ENCODE peak calls at places on chromosomes 2 and 18, in eight cellular contexts. L, P, I, S, C, W, J and H are unnamed samples.

GRCh38 chr2:182444806-182445205 is 18.0 kb upstream of the PDE1A start:
- DNase-seq in L (no peak), W (no peak), S (no peak), C (no peak), J (peak), I (no peak), P (peak), H (no peak)

GRCh38 chr2:49714433-49714832 is 560.1 kb upstream of the FSHR start:
- DNase-seq in J (no peak), C (no peak), I (no peak), P (no peak), L (no peak), W (no peak), S (no peak), H (no peak)

GRCh38 chr2:3463156-3463835 is 56.0 kb downstream of the ADI1 start:
- DNase-seq in C (peak), L (no peak), I (no peak), P (no peak), J (no peak), S (no peak), W (no peak), H (no peak)

GRCh38 chr2:190916829-190917228 is 36.2 kb downstream of the GLS start:
- DNase-seq in I (no peak), P (no peak), L (no peak), S (no peak), J (no peak), C (no peak), W (no peak), H (no peak)

GRCh38 chr18:59041819-59042476 is 97.7 kb upstream of the SEC11C start:
- DNase-seq in P (no peak), C (no peak), I (no peak), S (no peak), W (no peak), L (no peak), J (no peak), H (no peak)

GRCh38 chr18:57134564-57135211 is 12.2 kb upstream of the BOD1L2 start:
- DNase-seq in I (no peak), C (no peak), W (no peak), P (peak), J (no peak), S (no peak), L (no peak), H (no peak)

GRCh38 chr18:24731981-24732380 is 271.5 kb downstream of the HRH4 start:
- DNase-seq in J (peak), I (no peak), S (no peak), P (no peak), C (no peak), L (no peak), W (no peak), H (no peak)

GRCh38 chr2:143474568-143474967 is 345.3 kb downstream of the ARHGAP15 start:
- DNase-seq in J (no peak), I (no peak), W (no peak), L (no peak), C (no peak), S (no peak), P (no peak), H (no peak)

GRCh38 chr2:33291278-33292013 is 185.0 kb upstream of the RASGRP3 start:
- DNase-seq in S (no peak), J (peak), L (no peak), P (peak), C (no peak), I (no peak), W (no peak), H (no peak)

GRCh38 chr2:10864888-10865551 is 46.7 kb upstream of the KCNF1 start:
- DNase-seq in S (no peak), L (no peak), I (peak), C (no peak), P (no peak), J (no peak), W (no peak), H (no peak)

GRCh38 chr2:170639635-170640034 is 75.5 kb upstream of the SP5 start:
- DNase-seq in W (no peak), I (no peak), P (no peak), C (no peak), S (no peak), J (no peak), L (no peak), H (no peak)

GRCh38 chr2:169965495-169965894 is 138.2 kb downstream of the UBR3 start:
- DNase-seq in J (peak), C (no peak), S (no peak), I (no peak), W (no peak), L (no peak), P (peak), H (no peak)

GRCh38 chr2:121888189-121888557 is 132.7 kb downstream of the TSN start:
- DNase-seq in S (no peak), L (no peak), I (no peak), P (no peak), J (no peak), W (peak), C (no peak), H (no peak)

GRCh38 chr18:34976899-34977786 is 64.1 kb upstream of the MAPRE2 start:
- DNase-seq in W (peak), S (peak), L (peak), I (peak), C (peak), J (peak), P (no peak), H (peak)

GRCh38 chr2:85302106-85302505 is 25.7 kb downstream of the TGOLN2 start:
- DNase-seq in W (no peak), P (no peak), L (no peak), I (no peak), J (no peak), C (no peak), S (no peak), H (no peak)

GRCh38 chr18:43789234-43790000 is 512.1 kb upstream of the SYT4 start:
- DNase-seq in J (peak), C (no peak), L (no peak), I (no peak), S (no peak), P (peak), W (no peak), H (no peak)

GRCh38 chr18:66316708-66317107 is 287.2 kb downstream of the CDH19 start:
- DNase-seq in P (no peak), C (no peak), I (no peak), J (no peak), W (no peak), S (no peak), L (no peak), H (no peak)

GRCh38 chr2:108199726-108200125 is 40.0 kb upstream of the SULT1C3 start:
- DNase-seq in I (no peak), C (no peak), S (no peak), W (no peak), J (peak), L (no peak), P (peak), H (no peak)

GRCh38 chr2:217920879-217921603 is 81.8 kb downstream of the TNS1 start:
- DNase-seq in W (no peak), S (no peak), J (peak), L (peak), C (no peak), P (peak), I (no peak), H (no peak)

GRCh38 chr18:31590570-31590969 is 1.1 kb upstream of the TTR start:
- DNase-seq in W (no peak), C (no peak), I (no peak), S (no peak), J (no peak), P (no peak), L (no peak), H (no peak)

GRCh38 chr2:207167129-207167923 is 1.6 kb upstream of the KLF7 start:
- DNase-seq in S (no peak), W (peak), L (no peak), P (peak), J (peak), C (no peak), I (peak), H (no peak)

GRCh38 chr2:52000156-52000855 is 968.4 kb upstream of the NRXN1 start:
- DNase-seq in W (no peak), P (peak), I (no peak), J (peak), S (no peak), C (no peak), L (no peak), H (no peak)

GRCh38 chr2:51996569-51996917 is 964.6 kb upstream of the NRXN1 start:
- DNase-seq in P (peak), I (no peak), S (no peak), W (no peak), J (peak), C (no peak), L (no peak), H (no peak)

GRCh38 chr2:51995293-51995692 is 963.4 kb upstream of the NRXN1 start:
- DNase-seq in C (no peak), J (peak), I (no peak), S (no peak), W (no peak), P (peak), L (no peak), H (no peak)

GRCh38 chr2:51998890-51999289 is 967.0 kb upstream of the NRXN1 start:
- DNase-seq in W (no peak), C (no peak), J (no peak), I (no peak), L (no peak), S (no peak), P (no peak), H (no peak)

GRCh38 chr2:51997571-51997970 is 965.6 kb upstream of the NRXN1 start:
- DNase-seq in L (no peak), I (no peak), J (no peak), C (no peak), S (no peak), P (peak), W (no peak), H (no peak)
- TF ChIP-seq CTCF in L (no peak), I (no peak), J (no peak), C (no peak), S (no peak), P (peak), W (no peak), H (no peak)

GRCh38 chr18:7447629-7448028 is 119.5 kb upstream of the PTPRM start:
- DNase-seq in C (no peak), W (no peak), J (no peak), S (no peak), P (no peak), L (no peak), I (no peak), H (no peak)

GRCh38 chr18:7457276-7457675 is 109.8 kb upstream of the PTPRM start:
- DNase-seq in C (no peak), L (peak), J (no peak), P (no peak), I (no peak), W (no peak), S (no peak), H (no peak)

GRCh38 chr18:7454429-7454828 is 112.7 kb upstream of the PTPRM start:
- DNase-seq in P (no peak), S (no peak), L (no peak), W (no peak), C (no peak), J (no peak), I (no peak), H (no peak)

DNA sequence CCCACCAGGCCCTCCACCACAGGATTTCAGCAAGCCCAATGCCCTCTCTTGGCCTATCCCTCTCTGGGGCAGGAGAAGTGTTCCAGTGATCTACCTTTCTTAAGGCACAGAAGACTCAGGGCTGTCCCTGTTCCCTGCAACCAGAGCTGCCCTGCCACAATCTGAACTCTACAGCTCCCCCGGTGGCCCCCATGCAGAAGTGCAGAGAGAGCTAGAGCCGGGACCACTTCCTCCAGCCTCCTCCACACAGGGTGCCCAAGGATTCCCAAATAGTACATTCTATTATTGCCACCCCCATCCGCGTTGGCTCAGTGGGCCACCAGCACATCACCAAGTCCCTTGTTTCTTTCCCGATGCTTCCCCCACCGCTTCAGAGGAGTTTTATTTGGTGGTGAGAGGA is 114.8 kb upstream of the PTPRM start:
- DNase-seq in S (peak), J (no peak), I (peak), C (no peak), L (peak), P (no peak), W (peak), H (no peak)
- TF ChIP-seq CTCF in S (peak), J (peak), I (peak), C (no peak), L (peak), P (peak), W (peak), H (peak)

GRCh38 chr18:712401-713134 is at the start of gene ENOSF1:
- DNase-seq in J (peak), W (peak), L (peak), S (peak), I (peak), C (peak), P (peak), H (peak)
- TF ChIP-seq CTCF in J (peak), W (peak), L (peak), S (peak), I (peak), C (peak), P (peak), H (peak)

DNA sequence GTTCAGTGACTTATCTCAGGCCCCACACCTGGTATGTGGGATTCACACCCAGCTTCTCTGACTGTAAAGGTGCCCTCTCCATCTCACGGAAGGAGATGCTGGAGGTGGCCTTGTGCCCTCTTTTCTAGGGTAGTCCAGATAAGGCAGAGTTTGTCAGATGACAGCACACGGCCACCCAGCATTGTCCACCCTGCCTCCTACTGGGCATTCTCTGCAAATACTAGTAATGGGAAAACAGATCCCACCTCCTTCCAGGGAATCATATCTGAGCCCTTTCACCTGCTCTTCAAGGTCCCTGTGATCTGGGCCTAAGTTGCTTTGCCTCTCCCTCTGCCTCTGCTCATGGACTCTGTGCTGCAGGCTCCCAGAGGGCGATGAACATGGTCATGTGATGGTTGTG is 214.7 kb downstream of the CLIP4 start:
- DNase-seq in I (no peak), S (no peak), C (no peak), W (no peak), L (no peak), P (no peak), J (no peak), H (no peak)
- TF ChIP-seq CTCF in I (no peak), S (peak), C (no peak), W (peak), L (no peak), P (no peak), J (peak), H (peak)

GRCh38 chr2:70305531-70305930 is 3.7 kb upstream of the FAM136A start:
- DNase-seq in I (no peak), C (no peak), W (no peak), P (no peak), S (no peak), J (no peak), L (no peak), H (no peak)
- TF ChIP-seq CTCF in I (no peak), C (no peak), W (no peak), P (no peak), S (no peak), J (no peak), L (no peak), H (no peak)